ENCODE peak calls at places on chromosome 11, in five cellular contexts. S is ovary, E is AG10803, O is AG09309, V is GM10248. D is an unnamed sample.

GRCh38 chr11:128908391-128909246 is 17.5 kb downstream of the KCNJ5 start:
- DNase-seq in E (peak; percentile 66), S (peak; percentile 64), O (peak; percentile 18), V (no peak), D (no peak)

GRCh38 chr11:131027501-131027900 is 111.2 kb upstream of the SNX19 start:
- DNase-seq in O (no peak), S (no peak), E (peak; percentile 18), V (no peak), D (no peak)

GRCh38 chr11:102367364-102367763 is 20.4 kb downstream of the BIRC2 start:
- DNase-seq in V (no peak), E (peak; percentile 17), S (no peak), O (no peak), D (no peak)

GRCh38 chr11:128180446-128181089 is 406.8 kb downstream of the ETS1 start:
- DNase-seq in S (no peak), O (peak; percentile 75), V (no peak), E (peak; percentile 92), D (no peak)

GRCh38 chr11:33542921-33543320 is 157.7 kb downstream of the C11orf91 start:
- DNase-seq in E (peak; percentile 46), O (no peak), S (no peak), V (peak; percentile 64), D (peak; percentile 66)

GRCh38 chr11:116732740-116733385 is 39.9 kb downstream of the BUD13 start:
- DNase-seq in E (peak; percentile 62), O (peak; percentile 24), S (peak; percentile 62), V (peak; percentile 90), D (peak; percentile 86)

GRCh38 chr11:47235163-47235562 is 13.5 kb downstream of the ACP2 start:
- DNase-seq in V (no peak), O (no peak), E (no peak), S (no peak), D (no peak)

GRCh38 chr11:70713988-70714665 is 315.8 kb downstream of the CTTN start:
- DNase-seq in S (no peak), O (no peak), V (no peak), E (no peak), D (no peak)

GRCh38 chr11:77446911-77447629 is 26.8 kb downstream of the PAK1 start:
- DNase-seq in O (no peak), V (no peak), E (no peak), S (no peak), D (no peak)

GRCh38 chr11:33557201-33557600 is 143.4 kb downstream of the C11orf91 start:
- DNase-seq in E (peak; percentile 96), V (no peak), S (no peak), O (peak; percentile 82), D (no peak)

GRCh38 chr11:75503531-75504099 is 22.1 kb downstream of the GDPD5 start:
- DNase-seq in V (peak; percentile 60), E (no peak), O (no peak), S (no peak), D (no peak)

GRCh38 chr11:23311986-23312940 is 452.0 kb upstream of the CCDC179 start:
- DNase-seq in O (no peak), E (peak; percentile 27), V (no peak), S (no peak), D (no peak)

GRCh38 chr11:65573391-65574146 is 1.2 kb downstream of the FAM89B start:
- DNase-seq in O (no peak), E (no peak), V (no peak), S (peak; percentile 73), D (no peak)

GRCh38 chr11:78230161-78230877 is 41.6 kb downstream of the USP35 start:
- DNase-seq in O (no peak), V (no peak), E (no peak), S (no peak), D (no peak)

GRCh38 chr11:113554531-113554930 is 79.3 kb upstream of the DRD2 start:
- DNase-seq in V (no peak), S (no peak), E (no peak), O (no peak), D (no peak)

GRCh38 chr11:118325283-118325682 is 17.2 kb downstream of the CD3D start:
- DNase-seq in S (no peak), V (no peak), O (no peak), E (no peak), D (no peak)

GRCh38 chr11:65621460-65621859 is 5.9 kb downstream of the PCNX3 start:
- DNase-seq in E (no peak), S (no peak), O (no peak), V (no peak), D (no peak)

GRCh38 chr11:119684361-119685072 is 44.5 kb downstream of the NECTIN1 start:
- DNase-seq in V (no peak), O (no peak), S (no peak), E (peak; percentile 52), D (peak; percentile 50)

GRCh38 chr11:87057749-87058148 is 20.0 kb downstream of the TMEM135 start:
- DNase-seq in S (no peak), E (no peak), O (no peak), V (no peak), D (no peak)

GRCh38 chr11:86358720-86359119 is 16.0 kb upstream of the CCDC81 start:
- DNase-seq in V (no peak), E (no peak), S (no peak), O (no peak), D (no peak)

GRCh38 chr11:29159552-29160465 is 857.0 kb downstream of the KCNA4 start:
- DNase-seq in O (peak; percentile 34), S (no peak), V (peak; percentile 7), E (peak; percentile 73), D (peak; percentile 24)

GRCh38 chr11:117814204-117814765 is 10.3 kb downstream of the FXYD2 start:
- DNase-seq in E (no peak), S (no peak), V (no peak), O (no peak), D (no peak)

GRCh38 chr11:94218372-94218771 is 86.0 kb upstream of the IZUMO1R start:
- DNase-seq in V (no peak), O (no peak), E (no peak), S (no peak), D (no peak)

GRCh38 chr11:57100638-57101312 is 81.0 kb upstream of the LRRC55 start:
- DNase-seq in O (no peak), E (no peak), S (no peak), V (no peak), D (no peak)

GRCh38 chr11:77636738-77637344 is 753 bp downstream of the CLNS1A start:
- DNase-seq in O (no peak), E (no peak), S (no peak), V (peak; percentile 11), D (no peak)

GRCh38 chr11:64489831-64490441 is 101.1 kb upstream of the SLC22A12 start:
- DNase-seq in V (peak; percentile 65), S (peak; percentile 28), E (peak; percentile 15), O (no peak), D (peak; percentile 53)

GRCh38 chr11:68038226-68038717 is 553 bp upstream of the TCIRG1 start:
- DNase-seq in S (peak; percentile 57), E (no peak), O (no peak), V (no peak), D (no peak)

GRCh38 chr11:75301602-75302345 is 49.7 kb downstream of the ARRB1 start:
- DNase-seq in O (no peak), E (no peak), S (no peak), V (no peak), D (no peak)

GRCh38 chr11:124194696-124195418 is 11.7 kb downstream of the OR10D3 start:
- DNase-seq in O (peak; percentile 10), E (peak; percentile 54), S (no peak), V (peak; percentile 38), D (peak; percentile 56)

GRCh38 chr11:2468363-2469240 is 23.8 kb downstream of the KCNQ1 start:
- DNase-seq in O (no peak), S (no peak), V (peak; percentile 11), E (no peak), D (no peak)

GRCh38 chr11:113138731-113139130 is 175.7 kb upstream of the TTC12 start:
- DNase-seq in S (no peak), V (no peak), O (no peak), E (no peak), D (no peak)

GRCh38 chr11:98143661-98144060 is 877.1 kb upstream of the CNTN5 start:
- DNase-seq in E (no peak), V (no peak), O (no peak), S (no peak), D (no peak)

GRCh38 chr11:120192831-120193625 is 17.8 kb upstream of the OAF start:
- DNase-seq in V (no peak), O (no peak), S (peak; percentile 38), E (no peak), D (no peak)

GRCh38 chr11:112086422-112087191 is at the start of the genes SDHD and TIMM8B:
- DNase-seq in S (peak; percentile 95), E (peak; percentile 96), V (peak; percentile 96), O (peak; percentile 82), D (peak; percentile 90)
- TF ChIP-seq CTCF in S (peak; percentile 32), E (peak; percentile 50), V (peak; percentile 27), O (peak; percentile 50), D (no peak)

DNA sequence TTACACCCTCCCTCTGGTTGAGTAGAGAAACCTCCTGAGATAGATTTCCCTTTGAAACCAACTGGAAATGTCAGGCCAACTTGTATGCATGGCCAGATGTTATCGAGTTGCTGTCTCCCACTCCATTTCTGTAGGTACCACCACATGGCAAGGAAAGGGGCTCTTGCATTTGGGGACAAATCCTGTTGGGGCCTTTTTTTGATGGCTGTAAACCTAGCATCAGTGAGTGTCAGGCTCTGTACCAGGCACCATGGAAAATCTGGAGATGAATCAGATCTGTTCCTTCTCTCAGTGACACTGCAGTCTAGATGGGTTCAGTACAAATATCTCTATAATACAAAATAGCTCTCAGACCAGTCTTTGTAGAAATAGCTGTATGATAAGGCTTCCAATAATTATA is 58.4 kb downstream of the TRAF6 start:
- DNase-seq in S (no peak), E (no peak), V (no peak), O (no peak), D (no peak)
- TF ChIP-seq CTCF in S (no peak), E (no peak), V (no peak), O (no peak), D (no peak)

DNA sequence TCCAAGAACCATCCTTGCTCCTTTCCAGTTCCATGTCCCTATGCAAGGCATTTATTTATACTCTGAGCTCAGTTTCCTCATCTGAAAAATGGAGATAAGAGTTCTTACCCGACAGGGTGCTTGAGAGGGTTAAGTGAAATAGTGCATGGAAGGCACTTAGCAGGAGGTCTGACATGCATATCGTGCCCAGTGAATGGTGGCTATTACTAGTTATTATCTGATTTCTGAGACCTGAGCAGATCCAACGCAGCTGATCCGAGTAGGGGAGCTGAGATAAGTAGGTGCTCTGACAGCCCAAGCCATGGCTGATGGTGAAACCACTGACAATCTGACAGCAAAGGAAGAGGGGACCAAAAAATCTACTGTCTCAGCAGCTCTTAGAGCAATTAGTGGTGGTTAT is 24.9 kb downstream of the NAV2 start:
- DNase-seq in E (no peak), S (no peak), O (no peak), V (no peak), D (no peak)
- TF ChIP-seq CTCF in E (no peak), S (no peak), O (no peak), V (no peak), D (no peak)

GRCh38 chr11:35811783-35812182 is 132.1 kb upstream of the LDLRAD3 start:
- DNase-seq in S (no peak), E (no peak), V (no peak), O (no peak), D (no peak)
- TF ChIP-seq CTCF in S (no peak), E (no peak), V (no peak), O (no peak), D (no peak)

GRCh38 chr11:99818991-99819390 is 798.2 kb downstream of the CNTN5 start:
- DNase-seq in O (no peak), S (no peak), V (no peak), E (no peak), D (no peak)

GRCh38 chr11:99814021-99814420 is 793.3 kb downstream of the CNTN5 start:
- DNase-seq in V (no peak), O (no peak), S (no peak), E (no peak), D (no peak)

GRCh38 chr11:99814738-99815137 is 794.0 kb downstream of the CNTN5 start:
- DNase-seq in S (no peak), V (no peak), E (no peak), O (no peak), D (no peak)
- TF ChIP-seq CTCF in S (no peak), V (no peak), E (no peak), O (no peak), D (no peak)

D was measured in GM20000.